ENCODE peak calls at places on chromosomes 6 and 20, in six cellular contexts. D is HCT116, A is HepG2, S is H1, T is K562, N is GM12878. E is an unnamed sample.
A peak's percentile ranks its signal among the peaks of the same experiment; 100 is the strongest.

GRCh38 chr6:82118150-82118562 is 129.4 kb downstream of the IBTK start:
- DNase-seq in N (no peak), S (no peak), A (no peak), T (no peak), D (no peak), E (no peak)

GRCh38 chr6:2942916-2943563 is 28.3 kb downstream of the SERPINB6 start:
- DNase-seq in A (no peak), N (no peak), T (peak; percentile 44), S (no peak), D (no peak), E (peak; percentile 93)

GRCh38 chr6:16229710-16230109 is 8.7 kb upstream of the GMPR start:
- DNase-seq in N (no peak), A (no peak), T (no peak), S (no peak), D (no peak), E (no peak)

GRCh38 chr6:11975353-11975977 is 36.6 kb upstream of the HIVEP1 start:
- DNase-seq in S (no peak), T (peak; percentile 73), A (no peak), D (no peak), N (peak; percentile 62), E (no peak)

GRCh38 chr6:18025591-18025990 is 38.2 kb upstream of the KIF13A start:
- DNase-seq in A (no peak), D (no peak), N (no peak), S (no peak), T (no peak), E (no peak)

GRCh38 chr20:11035211-11035610 is 361.4 kb upstream of the JAG1 start:
- DNase-seq in N (no peak), T (no peak), D (no peak), S (no peak), A (no peak), E (peak; percentile 13)

GRCh38 chr6:117463762-117464665 is 18.5 kb upstream of the DCBLD1 start:
- DNase-seq in S (no peak), A (no peak), D (no peak), T (no peak), N (no peak), E (peak; percentile 69)

GRCh38 chr6:49526598-49526997 is 23.9 kb upstream of the C6orf141 start:
- DNase-seq in N (no peak), S (no peak), T (no peak), A (no peak), D (no peak), E (no peak)

GRCh38 chr20:17510548-17510947 is 20.6 kb downstream of the BFSP1 start:
- DNase-seq in A (no peak), N (no peak), T (no peak), S (no peak), D (no peak), E (no peak)

GRCh38 chr6:141097471-141097870 is 1035.3 kb upstream of the GJE1 start:
- DNase-seq in D (no peak), N (no peak), T (no peak), S (no peak), A (no peak), E (no peak)

GRCh38 chr20:15613530-15613929 is 959.7 kb downstream of the KIF16B start:
- DNase-seq in T (no peak), N (no peak), A (no peak), D (no peak), S (no peak), E (no peak)

GRCh38 chr6:158408552-158409130 is 96.4 kb downstream of the TULP4 start:
- DNase-seq in D (no peak), S (no peak), T (peak; percentile 15), A (no peak), N (no peak), E (peak; percentile 95)

GRCh38 chr6:163724196-163724595 is 309.7 kb downstream of the QKI start:
- DNase-seq in N (no peak), A (no peak), S (no peak), T (no peak), D (no peak), E (no peak)

GRCh38 chr20:4483961-4484360 is 237.7 kb upstream of the PRND start:
- DNase-seq in N (no peak), A (no peak), S (no peak), T (no peak), D (no peak), E (no peak)

GRCh38 chr20:47686545-47686944 is 98.7 kb downstream of the SULF2 start:
- DNase-seq in S (no peak), T (peak; percentile 23), N (no peak), A (no peak), D (no peak), E (no peak)

GRCh38 chr6:113944701-113945100 is 26.2 kb downstream of the HDAC2 start:
- DNase-seq in D (no peak), N (no peak), T (no peak), A (no peak), S (no peak), E (no peak)

GRCh38 chr6:81996414-81996813 is 243.9 kb upstream of the TENT5A start:
- DNase-seq in N (no peak), T (no peak), A (no peak), D (no peak), S (no peak), E (no peak)

GRCh38 chr20:35319206-35320197 is 27.3 kb upstream of the FAM83C start:
- DNase-seq in D (no peak), A (no peak), S (no peak), T (no peak), N (no peak), E (peak; percentile 48)

GRCh38 chr6:26360451-26361416 is 4.3 kb upstream of the BTN3A2 start:
- DNase-seq in S (no peak), A (no peak), D (no peak), N (no peak), T (no peak), E (no peak)
- TF ChIP-seq MAX in S (no peak), A (no peak), D (no peak), N (no peak), T (no peak), E (no peak)

GRCh38 chr20:21615617-21616080 is 89.8 kb upstream of the PAX1 start:
- DNase-seq in N (no peak), D (peak; percentile 26), T (peak; percentile 53), A (peak; percentile 66), S (peak; percentile 34), E (peak; percentile 39)
- TF ChIP-seq CTCF in N (peak; percentile 79), D (peak; percentile 85), T (peak; percentile 68), A (peak; percentile 95), S (peak; percentile 92), E (peak; percentile 54)

DNA sequence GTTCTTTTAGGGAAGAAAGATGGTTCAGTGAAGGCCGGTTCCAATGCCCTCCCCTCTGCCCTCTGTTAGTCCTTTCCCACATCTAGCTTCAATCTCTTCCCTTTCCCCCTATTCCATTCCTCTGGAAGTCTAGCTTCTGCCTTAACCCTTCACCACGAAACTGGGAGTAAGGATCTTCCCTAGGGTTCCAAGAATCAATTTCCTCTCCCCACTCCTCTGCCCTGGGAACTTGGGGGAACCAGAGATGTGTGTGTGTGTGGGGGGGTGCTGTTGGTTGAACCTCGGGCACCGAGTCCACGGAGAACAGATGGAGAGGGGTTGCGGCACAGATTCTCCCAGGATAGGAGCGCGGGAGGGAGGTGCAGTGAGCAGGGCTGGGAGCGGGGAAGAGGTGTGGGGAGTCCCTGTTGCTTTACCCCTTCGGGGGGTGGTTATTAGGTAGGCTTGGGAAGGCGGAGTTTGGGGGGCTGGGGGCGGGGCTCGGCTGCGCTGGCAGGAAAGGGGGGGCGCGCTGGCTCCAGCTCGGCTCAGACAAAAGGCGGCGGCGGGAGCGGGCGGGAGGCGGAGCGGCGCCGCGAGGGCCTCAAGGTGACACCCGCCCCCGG is at the start of gene TMEM151B:
- DNase-seq in S (no peak), A (no peak), T (no peak), N (no peak), D (no peak), E (no peak)
- TF ChIP-seq EZH2 in S (no peak), A (peak; percentile 97), T (peak; percentile 80), N (peak; percentile 36), D (no peak), E (peak; percentile 86)

GRCh38 chr6:39231386-39231785 is 2.1 kb upstream of the KCNK5 start:
- DNase-seq in T (no peak), N (no peak), S (no peak), A (no peak), D (no peak), E (no peak)
- TF ChIP-seq MAX in T (no peak), N (no peak), S (no peak), A (no peak), D (no peak), E (no peak)

GRCh38 chr6:138290563-138290962 is 72.3 kb upstream of the PBOV1 start:
- DNase-seq in T (no peak), N (no peak), S (no peak), D (no peak), A (no peak), E (no peak)

GRCh38 chr6:138287144-138287955 is 69.1 kb upstream of the PBOV1 start:
- DNase-seq in T (peak; percentile 51), S (no peak), N (no peak), D (peak; percentile 38), A (peak; percentile 58), E (peak; percentile 29)

GRCh38 chr6:138289739-138290138 is 71.4 kb upstream of the PBOV1 start:
- DNase-seq in S (no peak), A (peak; percentile 47), N (no peak), D (no peak), T (peak; percentile 11), E (no peak)

GRCh38 chr6:138286698-138287097 is 68.4 kb upstream of the PBOV1 start:
- DNase-seq in A (no peak), S (no peak), D (no peak), N (no peak), T (no peak), E (no peak)

GRCh38 chr6:138285800-138286199 is 67.5 kb upstream of the PBOV1 start:
- DNase-seq in A (no peak), T (peak; percentile 12), S (no peak), D (no peak), N (no peak), E (no peak)
- TF ChIP-seq CTCF in A (peak; percentile 41), T (peak; percentile 29), S (peak; percentile 44), D (peak; percentile 38), N (no peak), E (no peak)

E was measured in endothelial cell of umbilical vein.